ENCODE peak calls at places on chromosomes 12 and 14, in five cellular contexts. O, A, G, L and D are unnamed samples.

GRCh38 chr14:99884834-99885648 is 91.8 kb downstream of the EML1 start:
- DNase-seq in O (peak), A (peak), G (peak), L (peak), D (peak)

GRCh38 chr14:34875031-34875922 is at the start of gene BAZ1A:
- DNase-seq in O (peak), A (peak), G (peak), L (peak), D (peak)

GRCh38 chr14:99242816-99243795 is 28.9 kb downstream of the BCL11B start:
- DNase-seq in O (no peak), A (no peak), G (no peak), L (no peak), D (no peak)

GRCh38 chr14:69008411-69008810 is 29.3 kb upstream of the ACTN1 start:
- DNase-seq in O (no peak), A (no peak), G (no peak), L (no peak), D (no peak)

GRCh38 chr12:25644964-25645363 is 91.9 kb upstream of the LMNTD1 start:
- DNase-seq in O (no peak), A (no peak), G (no peak), L (no peak), D (no peak)

GRCh38 chr14:98198385-98198784 is 1073.6 kb downstream of the BCL11B start:
- DNase-seq in O (no peak), A (no peak), G (no peak), L (no peak), D (no peak)

GRCh38 chr14:59161571-59162175 is 26.8 kb upstream of the DAAM1 start:
- DNase-seq in O (peak), A (no peak), G (peak), L (no peak), D (peak)

GRCh38 chr14:103228076-103228806 is 105.0 kb downstream of the TNFAIP2 start:
- DNase-seq in O (no peak), A (no peak), G (no peak), L (no peak), D (no peak)

GRCh38 chr12:131274061-131274460 is 320.4 kb downstream of the ADGRD1 start:
- DNase-seq in O (no peak), A (no peak), G (no peak), L (no peak), D (no peak)

GRCh38 chr12:132219323-132219722 is 75.1 kb downstream of the NOC4L start:
- DNase-seq in O (no peak), A (no peak), G (no peak), L (no peak), D (no peak)

GRCh38 chr14:64604854-64605253 is 55.1 kb downstream of the PPP1R36 start:
- DNase-seq in O (no peak), A (no peak), G (no peak), L (no peak), D (no peak)

GRCh38 chr12:27808831-27809230 is 28.8 kb upstream of the MANSC4 start:
- DNase-seq in O (no peak), A (no peak), G (no peak), L (no peak), D (no peak)

GRCh38 chr12:113762155-113762848 is 203.8 kb downstream of the RBM19 start:
- DNase-seq in O (no peak), A (no peak), G (no peak), L (no peak), D (peak)

GRCh38 chr12:39764944-39765560 is 145.4 kb upstream of the ABCD2 start:
- DNase-seq in O (peak), A (no peak), G (peak), L (peak), D (peak)

GRCh38 chr12:113658030-113658655 is 186.5 kb upstream of the LHX5 start:
- DNase-seq in O (no peak), A (no peak), G (no peak), L (no peak), D (no peak)

GRCh38 chr14:99537399-99537798 is 56.2 kb downstream of the CCNK start:
- DNase-seq in O (peak), A (no peak), G (no peak), L (no peak), D (peak)

GRCh38 chr12:34390846-34391700 is 368.8 kb downstream of the ALG10 start:
- DNase-seq in O (no peak), A (no peak), G (no peak), L (no peak), D (no peak)

GRCh38 chr14:105059035-105059916 is 6.0 kb downstream of the GPR132 start:
- DNase-seq in O (no peak), A (no peak), G (no peak), L (no peak), D (peak)

GRCh38 chr12:18430425-18431048 is 169.2 kb downstream of the PIK3C2G start:
- DNase-seq in O (peak), A (no peak), G (peak), L (peak), D (peak)

GRCh38 chr14:30227436-30227835 is 299.8 kb upstream of the PRKD1 start:
- DNase-seq in O (no peak), A (no peak), G (no peak), L (no peak), D (no peak)

GRCh38 chr12:94488449-94488848 is 28.8 kb upstream of the CEP83 start:
- DNase-seq in O (no peak), A (peak), G (no peak), L (no peak), D (no peak)

DNA sequence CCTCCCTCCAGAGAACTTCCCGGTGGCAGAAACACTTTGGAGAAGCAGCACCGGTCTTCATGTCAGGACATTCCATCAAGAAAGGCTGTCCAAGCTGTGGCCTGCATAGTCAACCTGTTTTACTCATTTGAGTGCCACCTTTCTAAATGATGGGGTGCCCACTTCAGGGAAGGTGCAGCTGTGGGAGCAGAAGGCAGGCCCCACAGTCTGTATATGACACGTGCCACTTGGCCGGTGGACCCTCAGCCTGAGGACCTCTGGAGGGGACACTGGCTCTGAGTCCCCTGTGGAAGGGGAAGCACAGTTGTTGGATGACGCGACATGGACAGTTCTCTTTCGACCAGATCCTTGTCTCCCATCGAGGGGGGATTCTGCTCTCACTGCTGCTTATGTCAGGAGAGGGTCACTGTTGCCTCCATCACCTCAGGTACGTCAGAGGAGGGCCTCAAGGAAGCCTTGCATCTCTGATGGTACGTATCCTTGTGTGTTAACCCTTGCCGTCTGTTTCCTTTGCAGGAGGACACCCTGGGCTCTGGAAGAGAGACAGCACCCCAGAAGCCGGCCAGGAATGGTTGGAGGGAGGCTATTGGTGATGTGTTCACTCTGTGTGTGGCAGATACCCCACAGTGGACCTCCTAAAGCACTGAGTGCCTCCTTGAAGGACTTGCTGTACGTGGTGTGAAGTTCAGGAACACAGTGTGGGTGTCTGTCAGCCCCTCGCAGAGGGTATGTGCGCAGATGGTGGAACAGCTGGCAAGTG is 132.1 kb upstream of the RTL1 start:
- DNase-seq in O (no peak), A (no peak), G (no peak), L (no peak), D (no peak)
- TF ChIP-seq JUNB in O (no peak), A (no peak), G (no peak), L (no peak), D (no peak)

GRCh38 chr12:67911293-67911637 is 78.0 kb upstream of the IFNG-AS1 start:
- DNase-seq in O (no peak), A (no peak), G (no peak), L (no peak), D (no peak)
- TF ChIP-seq JUNB in O (no peak), A (no peak), G (no peak), L (no peak), D (no peak)

GRCh38 chr12:77894548-77894947 is 63.9 kb downstream of the NAV3 start:
- DNase-seq in O (no peak), A (no peak), G (no peak), L (no peak), D (peak)

GRCh38 chr12:77891531-77892147 is 60.9 kb downstream of the NAV3 start:
- DNase-seq in O (no peak), A (no peak), G (no peak), L (no peak), D (no peak)

GRCh38 chr12:77888611-77889010 is 57.9 kb downstream of the NAV3 start:
- DNase-seq in O (peak), A (no peak), G (peak), L (no peak), D (no peak)

GRCh38 chr12:77895699-77896098 is 65.0 kb downstream of the NAV3 start:
- DNase-seq in O (no peak), A (no peak), G (no peak), L (no peak), D (no peak)

DNA sequence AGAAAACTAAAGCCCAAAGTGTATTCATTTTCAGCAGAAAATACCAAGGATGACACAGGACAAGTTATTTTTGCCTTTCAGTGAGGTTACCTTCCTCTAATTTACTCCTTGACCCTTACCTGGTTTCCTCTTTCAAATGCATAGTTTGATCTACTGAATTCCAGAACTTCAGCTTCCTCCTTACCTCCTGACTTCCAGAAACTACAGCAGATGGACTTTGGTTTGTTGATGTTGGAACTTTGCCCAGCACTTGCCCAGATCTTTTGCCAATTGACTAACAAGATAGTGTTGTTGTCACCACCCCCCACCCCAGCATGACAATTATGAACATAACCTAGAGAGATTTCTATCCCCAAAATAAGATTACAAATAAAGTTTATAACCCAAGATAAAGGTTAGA is 63.2 kb downstream of the NAV3 start:
- DNase-seq in O (peak), A (no peak), G (peak), L (no peak), D (peak)
- TF ChIP-seq JUNB in O (no peak), A (no peak), G (no peak), L (no peak), D (no peak)

GRCh38 chr12:110581951-110582285 is 1.2 kb downstream of the PPTC7 start:
- DNase-seq in O (no peak), A (no peak), G (no peak), L (no peak), D (peak)
- TF ChIP-seq JUNB in O (no peak), A (no peak), G (no peak), L (no peak), D (no peak)

DNA sequence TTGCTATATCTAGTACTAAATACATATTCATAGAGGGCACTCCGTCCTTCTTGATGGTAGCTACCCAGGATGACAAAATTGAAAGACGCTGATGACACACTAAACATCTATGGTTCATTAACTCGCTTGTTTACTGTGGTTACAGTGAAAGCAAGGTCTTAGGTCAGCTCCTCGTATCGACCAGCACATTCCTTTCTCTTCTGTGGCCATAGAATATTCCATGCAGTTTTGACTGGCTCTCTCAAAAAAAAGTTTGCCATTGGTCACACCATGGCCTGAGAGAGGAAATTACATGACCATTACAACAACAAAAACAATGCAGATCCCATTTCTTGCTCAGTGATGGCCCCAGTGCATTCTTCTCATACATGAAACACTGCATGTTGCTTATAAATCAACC is 411.4 kb upstream of the SOX5 start:
- DNase-seq in O (no peak), A (peak), G (peak), L (no peak), D (no peak)
- TF ChIP-seq JUNB in O (no peak), A (no peak), G (no peak), L (no peak), D (no peak)

DNA sequence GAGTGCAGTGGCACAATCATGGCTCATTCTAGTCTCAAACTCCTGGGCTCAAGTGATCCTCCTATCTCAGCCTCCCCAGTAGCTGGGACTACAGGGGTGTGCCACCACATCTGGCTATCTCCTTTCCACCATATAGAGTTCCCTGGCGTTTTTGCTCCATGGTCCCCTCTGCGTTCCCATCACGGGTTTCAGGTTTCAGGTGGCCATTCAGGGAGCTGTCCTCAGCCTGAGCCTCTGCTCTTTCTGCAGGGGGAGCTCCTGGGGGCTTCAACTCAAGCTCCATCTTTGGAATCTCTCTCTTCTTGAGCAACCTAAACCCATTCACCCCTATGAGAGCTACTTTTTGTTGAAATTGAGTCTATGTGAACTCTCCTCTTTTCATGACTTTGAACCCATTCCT is 11.6 kb downstream of the SMIM41 start:
- DNase-seq in O (no peak), A (no peak), G (no peak), L (peak), D (peak)
- TF ChIP-seq JUNB in O (no peak), A (no peak), G (no peak), L (no peak), D (no peak)

DNA sequence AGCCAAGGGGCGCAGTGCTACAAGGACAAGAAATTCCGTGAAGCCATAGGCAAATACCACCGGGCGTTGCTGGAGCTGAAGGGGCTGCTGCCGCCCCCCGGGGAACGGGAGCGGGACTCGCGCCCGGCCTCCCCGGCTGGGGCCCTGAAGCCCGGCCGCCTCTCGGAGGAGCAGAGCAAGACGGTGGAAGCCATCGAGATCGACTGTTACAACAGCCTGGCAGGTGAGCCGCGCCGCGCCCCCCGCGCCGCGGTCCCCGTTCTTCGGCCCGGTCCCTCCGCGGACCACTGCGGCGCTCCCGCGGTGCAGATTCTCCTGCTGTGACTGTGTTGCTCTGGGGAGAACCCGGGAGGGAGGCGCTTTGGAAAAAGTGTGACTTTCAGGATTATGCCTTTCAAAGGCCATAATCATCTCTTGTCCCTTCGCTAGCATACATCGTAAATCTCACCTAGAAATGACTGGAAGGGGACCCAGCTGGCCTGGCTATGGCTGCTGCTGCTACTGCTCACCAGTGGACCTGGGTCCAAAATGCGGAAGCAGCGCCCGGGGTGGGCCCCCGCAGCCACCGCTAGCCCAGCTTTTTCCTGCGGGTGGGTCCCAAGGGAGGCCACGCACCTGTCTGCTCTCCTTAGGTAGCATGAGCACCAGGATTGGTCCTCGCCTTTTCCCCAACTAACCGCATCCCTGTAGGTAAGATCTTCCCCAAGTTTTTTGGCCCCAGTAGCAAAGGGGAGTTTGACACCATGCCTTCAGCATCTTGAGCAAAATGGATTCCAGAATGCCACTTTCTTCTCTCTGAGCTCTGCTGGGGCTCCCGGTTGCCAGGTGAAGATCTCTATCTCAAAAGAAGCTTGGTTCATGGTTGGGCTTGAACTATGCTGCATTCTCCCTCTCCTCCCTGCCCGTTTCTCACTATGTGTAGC is 858 bp downstream of the TTC9 start:
- DNase-seq in O (no peak), A (no peak), G (no peak), L (no peak), D (peak)
- TF ChIP-seq JUNB in O (no peak), A (no peak), G (no peak), L (no peak), D (no peak)

GRCh38 chr12:92863255-92863654 is 65.8 kb downstream of the EEA1 start:
- DNase-seq in O (no peak), A (no peak), G (no peak), L (no peak), D (no peak)
- TF ChIP-seq JUNB in O (no peak), A (no peak), G (no peak), L (no peak), D (no peak)

DNA sequence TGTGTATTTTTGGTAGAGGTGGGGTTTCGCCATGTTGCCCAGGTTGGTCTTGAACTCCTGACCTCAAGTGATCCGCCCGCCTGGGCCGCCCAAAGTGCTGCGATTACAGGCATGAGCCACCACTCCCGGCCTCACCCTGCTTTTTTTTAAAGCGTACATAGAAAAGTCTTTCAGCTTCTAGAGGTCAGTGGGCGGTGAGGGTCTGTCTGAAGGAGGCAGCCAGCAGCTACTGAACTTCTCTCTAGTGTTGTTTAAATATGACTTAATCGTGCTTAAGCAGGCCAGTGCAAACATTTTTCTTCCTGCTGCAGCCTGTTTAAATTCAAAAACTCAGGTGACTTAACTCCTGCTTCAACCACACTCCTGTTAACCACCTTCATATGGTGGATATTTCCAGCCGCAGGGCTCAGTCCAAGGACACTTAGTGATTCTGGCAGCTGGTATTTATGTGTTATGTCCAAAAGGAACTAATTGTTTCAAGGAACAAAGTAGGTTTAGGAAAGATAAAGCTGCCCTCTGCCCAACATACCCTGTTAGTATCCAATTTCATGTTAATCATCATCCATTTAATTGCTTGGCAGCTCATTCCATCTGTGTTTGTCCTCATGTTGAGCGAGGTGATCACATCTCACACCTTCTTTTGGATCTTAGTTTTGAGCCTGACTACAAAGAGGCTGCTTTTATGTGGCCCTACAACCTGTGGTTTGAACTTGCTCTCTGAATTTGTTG is 2.0 kb downstream of the PRKAB1 start:
- DNase-seq in O (no peak), A (no peak), G (peak), L (no peak), D (no peak)
- TF ChIP-seq JUNB in O (no peak), A (no peak), G (no peak), L (no peak), D (no peak)